ENCODE peak calls at places on chromosomes 4 and X, in four cellular contexts. One of them, this sample, is unnamed.

GRCh38 chr4:121217385-121217784 is 53.3 kb upstream of the TNIP3 start:
- DNase-seq in H1: no peak
- DNase-seq in GM12878: no peak
- DNase-seq in K562: no peak
- DNase-seq in this sample: no peak

GRCh38 chrX:40300286-40300890 is 202.6 kb upstream of the BCOR start:
- DNase-seq in GM12878: no peak
- DNase-seq in H1: no peak
- DNase-seq in K562: no peak
- DNase-seq in this sample: peak; percentile 3

GRCh38 chr4:99202536-99202935 is 16.5 kb downstream of the ADH6 start:
- DNase-seq in K562: no peak
- DNase-seq in GM12878: no peak
- DNase-seq in H1: no peak
- DNase-seq in this sample: no peak

GRCh38 chr4:169933531-169933930 is 92.7 kb downstream of the MFAP3L start:
- DNase-seq in H1: no peak
- DNase-seq in GM12878: no peak
- DNase-seq in K562: no peak
- DNase-seq in this sample: no peak

GRCh38 chr4:94640151-94640550 is 117.6 kb upstream of the BMPR1B start:
- DNase-seq in K562: no peak
- DNase-seq in H1: no peak
- DNase-seq in GM12878: no peak
- DNase-seq in this sample: no peak

GRCh38 chr4:156100651-156101050 is 147.0 kb upstream of the CTSO start:
- DNase-seq in K562: no peak
- DNase-seq in GM12878: no peak
- DNase-seq in H1: no peak
- DNase-seq in this sample: no peak

GRCh38 chr4:43351970-43352806 is 459.7 kb downstream of the GRXCR1 start:
- DNase-seq in K562: no peak
- DNase-seq in H1: no peak
- DNase-seq in GM12878: no peak
- DNase-seq in this sample: peak; percentile 86

GRCh38 chr4:184805462-184806245 is 20.1 kb downstream of the ACSL1 start:
- DNase-seq in K562: no peak
- DNase-seq in GM12878: no peak
- DNase-seq in H1: no peak
- DNase-seq in this sample: no peak

GRCh38 chr4:60805500-60806313 is 394.4 kb upstream of the ADGRL3 start:
- DNase-seq in H1: no peak
- DNase-seq in GM12878: no peak
- DNase-seq in K562: no peak
- DNase-seq in this sample: peak; percentile 32

GRCh38 chr4:111923786-111924185 is 221.5 kb upstream of the FAM241A start:
- DNase-seq in K562: no peak
- DNase-seq in GM12878: no peak
- DNase-seq in H1: no peak
- DNase-seq in this sample: no peak
- TF ChIP-seq CREB1 in K562: no peak
- TF ChIP-seq CREB1 in GM12878: no peak
- TF ChIP-seq CREB1 in H1: no peak
- TF ChIP-seq CREB1 in this sample: no peak

GRCh38 chr4:9976781-9977180 is 44.5 kb downstream of the SLC2A9 start:
- DNase-seq in K562: no peak
- DNase-seq in H1: no peak
- DNase-seq in GM12878: no peak
- DNase-seq in this sample: no peak

GRCh38 chr4:9969526-9970398 is 51.5 kb downstream of the SLC2A9 start:
- DNase-seq in K562: no peak
- DNase-seq in GM12878: no peak
- DNase-seq in H1: no peak
- DNase-seq in this sample: no peak

GRCh38 chr4:9970399-9971011 is 50.8 kb downstream of the SLC2A9 start:
- DNase-seq in H1: no peak
- DNase-seq in GM12878: peak; percentile 41
- DNase-seq in K562: no peak
- DNase-seq in this sample: no peak

GRCh38 chr4:9968472-9968871 is 52.8 kb downstream of the SLC2A9 start:
- DNase-seq in K562: no peak
- DNase-seq in H1: no peak
- DNase-seq in GM12878: no peak
- DNase-seq in this sample: no peak

DNA sequence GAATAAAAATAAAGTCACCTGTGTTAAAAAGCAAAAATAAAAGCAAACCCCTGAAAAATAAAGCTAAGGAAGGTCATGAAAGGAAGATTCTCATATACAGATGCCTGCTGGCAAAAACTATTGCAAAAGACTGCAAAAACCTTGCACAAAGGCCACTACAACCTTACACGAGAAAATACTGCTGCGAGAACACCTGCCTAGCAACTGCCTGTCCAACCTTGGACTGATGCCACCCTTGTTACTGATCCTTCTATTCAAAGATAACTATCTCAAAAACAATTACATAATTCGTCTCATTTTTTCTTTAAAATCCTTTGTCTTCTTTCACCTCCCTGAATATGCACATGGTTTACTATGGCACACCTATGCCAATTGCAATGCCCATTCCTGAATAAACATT is 49.6 kb downstream of the SLC2A9 start:
- DNase-seq in GM12878: no peak
- DNase-seq in K562: no peak
- DNase-seq in H1: no peak
- DNase-seq in this sample: no peak
- TF ChIP-seq JUND in GM12878: no peak
- TF ChIP-seq JUND in K562: no peak
- TF ChIP-seq JUND in H1: no peak
- TF ChIP-seq JUND in this sample: no peak

DNA sequence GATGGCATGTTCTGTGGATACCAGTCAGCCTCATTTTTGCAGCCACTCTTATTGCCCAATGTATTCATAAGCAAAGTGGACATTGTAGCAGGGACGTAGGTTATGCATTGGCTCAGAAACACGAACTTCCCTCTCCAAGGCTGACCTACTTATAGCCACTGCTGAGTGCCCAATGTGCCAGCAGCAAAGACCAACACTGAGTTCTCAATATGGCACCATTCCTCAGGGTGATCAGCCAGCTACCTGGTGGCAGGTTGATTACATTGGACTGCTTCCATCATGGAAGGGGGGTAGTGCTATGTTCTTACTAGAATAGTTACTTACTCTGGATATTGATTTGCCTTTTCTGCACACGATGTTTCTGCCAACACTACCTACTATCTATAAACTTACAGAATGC is 306.9 kb downstream of the KCNIP4 start:
- DNase-seq in K562: no peak
- DNase-seq in GM12878: no peak
- DNase-seq in H1: no peak
- DNase-seq in this sample: no peak
- TF ChIP-seq CEBPB in K562: no peak
- TF ChIP-seq CEBPB in GM12878: no peak
- TF ChIP-seq CEBPB in H1: no peak
- TF ChIP-seq CEBPB in this sample: no peak

DNA sequence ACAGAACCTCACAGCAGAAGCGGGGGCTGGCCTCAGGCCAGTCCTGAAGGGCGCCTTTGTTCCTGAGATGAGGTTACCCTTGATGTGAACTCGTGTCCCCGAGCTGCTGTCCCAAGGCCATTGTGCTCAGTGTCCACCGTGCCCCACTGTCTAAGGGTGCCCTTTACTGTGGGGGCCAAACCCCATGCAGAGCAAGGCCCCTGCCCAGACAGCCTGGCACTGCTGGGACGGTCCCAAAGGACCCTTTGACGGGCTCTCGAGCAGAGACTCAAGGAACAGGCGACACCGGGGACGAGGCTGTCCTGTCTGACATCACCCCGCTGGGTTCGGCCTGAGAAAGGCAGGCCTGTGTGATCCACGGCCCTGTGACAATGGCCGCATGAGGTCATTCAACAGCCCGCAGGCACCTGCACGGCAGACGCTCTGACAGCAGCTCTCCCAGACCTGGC is 100.6 kb downstream of the ABLIM2 start:
- DNase-seq in GM12878: no peak
- DNase-seq in H1: no peak
- DNase-seq in K562: no peak
- DNase-seq in this sample: peak; percentile 70
- TF ChIP-seq CREB1 in GM12878: no peak
- TF ChIP-seq CREB1 in H1: no peak
- TF ChIP-seq CREB1 in K562: no peak
- TF ChIP-seq CREB1 in this sample: no peak

GRCh38 chr4:102598759-102599379 is 97.7 kb downstream of the NFKB1 start:
- DNase-seq in K562: no peak
- DNase-seq in GM12878: no peak
- DNase-seq in H1: no peak
- DNase-seq in this sample: no peak

GRCh38 chr4:102599887-102600286 is 98.7 kb downstream of the NFKB1 start:
- DNase-seq in H1: no peak
- DNase-seq in GM12878: no peak
- DNase-seq in K562: no peak
- DNase-seq in this sample: no peak

GRCh38 chr4:102600689-102601088 is 99.5 kb downstream of the NFKB1 start:
- DNase-seq in GM12878: no peak
- DNase-seq in K562: no peak
- DNase-seq in H1: no peak
- DNase-seq in this sample: no peak

GRCh38 chr4:102599455-102599854 is 98.3 kb downstream of the NFKB1 start:
- DNase-seq in H1: no peak
- DNase-seq in K562: no peak
- DNase-seq in GM12878: no peak
- DNase-seq in this sample: no peak

GRCh38 chr4:102598102-102598758 is 97.1 kb downstream of the NFKB1 start:
- DNase-seq in GM12878: no peak
- DNase-seq in H1: no peak
- DNase-seq in K562: no peak
- DNase-seq in this sample: no peak
- TF ChIP-seq JUND in GM12878: no peak
- TF ChIP-seq JUND in H1: no peak
- TF ChIP-seq JUND in K562: no peak
- TF ChIP-seq JUND in this sample: no peak

GRCh38 chrX:2549874-2550273 is 49.1 kb upstream of the DHRSX start:
- DNase-seq in GM12878: no peak
- DNase-seq in K562: no peak
- DNase-seq in H1: no peak
- DNase-seq in this sample: no peak
- TF ChIP-seq CEBPB in GM12878: no peak
- TF ChIP-seq CEBPB in K562: no peak
- TF ChIP-seq CEBPB in H1: no peak
- TF ChIP-seq CEBPB in this sample: no peak

DNA sequence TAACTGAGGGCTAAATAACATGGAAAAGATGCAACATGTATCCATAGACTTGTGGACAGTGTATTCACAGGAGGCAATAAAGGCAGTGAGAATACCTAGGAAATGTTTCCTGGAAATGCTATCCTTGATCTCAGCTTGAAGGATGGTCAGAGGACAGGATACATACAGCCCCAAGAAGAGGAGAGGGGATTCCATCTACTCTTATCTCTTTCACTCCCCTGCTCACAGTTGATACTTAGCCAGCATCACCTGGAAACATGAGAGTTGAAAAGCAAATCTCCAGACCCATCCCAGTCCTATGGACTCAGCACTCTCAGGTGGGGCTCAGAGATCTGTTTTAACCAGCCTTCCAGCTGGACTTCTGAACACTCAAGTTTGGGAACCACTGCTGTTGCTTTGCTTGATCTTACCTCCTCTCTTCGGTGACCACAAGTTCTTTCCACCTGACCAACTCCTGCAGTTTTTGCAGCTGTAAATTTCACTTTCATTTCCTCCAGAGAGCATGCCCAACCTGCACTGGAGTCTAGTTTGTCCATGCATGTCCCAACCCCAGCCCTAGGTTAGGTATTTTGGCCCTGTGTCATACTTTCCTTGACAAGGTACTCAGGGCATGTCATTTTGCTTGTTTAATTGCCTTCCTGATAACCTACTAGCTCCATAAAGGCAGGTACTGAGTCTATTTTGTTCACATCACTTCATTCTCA is 10.4 kb downstream of the RELL1 start:
- DNase-seq in GM12878: peak; percentile 85
- DNase-seq in K562: no peak
- DNase-seq in H1: no peak
- DNase-seq in this sample: no peak
- TF ChIP-seq CREB1 in GM12878: no peak
- TF ChIP-seq CREB1 in K562: no peak
- TF ChIP-seq CREB1 in H1: no peak
- TF ChIP-seq CREB1 in this sample: no peak

DNA sequence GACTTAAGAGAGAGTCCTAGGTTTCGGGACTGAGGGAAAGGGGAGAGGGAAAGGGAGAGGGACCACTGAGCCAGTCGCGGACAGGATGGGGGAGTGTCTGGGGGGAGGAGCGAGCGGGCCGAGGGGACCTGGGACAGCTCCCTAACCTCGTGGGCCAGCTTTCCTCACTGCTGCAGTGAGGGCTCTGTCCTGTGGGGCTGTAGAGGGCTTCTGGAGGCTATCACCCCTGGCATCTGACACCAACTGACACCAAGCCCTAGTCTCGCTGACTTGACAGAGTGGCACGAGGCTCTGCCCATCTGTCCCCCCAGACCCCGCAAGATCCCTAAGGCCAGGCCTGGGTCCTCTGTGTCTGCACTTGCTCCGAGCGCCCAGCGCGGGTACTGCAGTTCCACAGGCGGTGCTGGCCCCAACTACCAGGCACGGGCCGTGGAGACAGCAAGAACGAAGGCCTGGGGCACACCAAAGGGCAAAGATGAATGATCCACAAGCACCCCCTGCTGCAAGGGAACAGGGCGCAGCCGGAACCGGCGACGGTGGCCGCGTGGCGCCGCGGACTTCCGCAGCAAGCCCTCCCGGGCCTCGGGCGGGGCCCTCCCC is 465 bp downstream of the HAUS7 start:
- DNase-seq in GM12878: no peak
- DNase-seq in H1: no peak
- DNase-seq in K562: peak; percentile 68
- DNase-seq in this sample: no peak
- TF ChIP-seq JUND in GM12878: no peak
- TF ChIP-seq JUND in H1: no peak
- TF ChIP-seq JUND in K562: no peak
- TF ChIP-seq JUND in this sample: no peak

DNA sequence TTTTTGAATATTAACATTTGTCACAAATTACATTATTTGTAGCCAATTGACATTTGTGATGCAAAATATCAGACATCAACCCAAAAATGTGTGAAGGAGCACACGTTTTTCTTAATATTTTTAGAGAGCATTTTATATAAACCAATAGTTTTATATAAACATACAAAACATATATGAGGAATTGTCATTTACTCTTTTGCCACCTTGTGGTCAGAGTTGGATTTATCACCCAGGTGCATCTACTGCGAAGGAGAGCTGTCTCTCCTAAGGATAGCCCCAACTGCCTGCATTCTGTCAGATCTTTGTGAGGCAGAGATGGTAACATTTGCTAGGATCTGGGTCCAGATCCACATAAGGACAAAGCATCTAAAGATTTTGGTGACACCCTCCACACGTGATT is 2.5 kb upstream of the USP27X start:
- DNase-seq in H1: no peak
- DNase-seq in K562: peak; percentile 46
- DNase-seq in GM12878: no peak
- DNase-seq in this sample: peak; percentile 55
- TF ChIP-seq CEBPB in H1: no peak
- TF ChIP-seq CEBPB in K562: no peak
- TF ChIP-seq CEBPB in GM12878: no peak
- TF ChIP-seq CEBPB in this sample: no peak